ENCODE peak calls at places on chromosome 21, in five cellular contexts. T is right lobe of liver, Z is PC-3, A is IMR-90, P is mammary epithelial cell. O is an unnamed sample. For H3K36me3, the result is how much of the 10 kb centered on the place peaks cover.

GRCh38 chr21:39097981-39098380 is 85.3 kb downstream of the PSMG1 start:
- DNase-seq in T (no peak), Z (no peak), A (no peak), P (no peak), O (no peak)

GRCh38 chr21:42069327-42069726 is 1.8 kb upstream of the UMODL1 start:
- DNase-seq in T (no peak), Z (no peak), A (no peak), P (no peak), O (no peak)

GRCh38 chr21:44006017-44006624 is 6.0 kb upstream of the TRAPPC10 start:
- DNase-seq in T (no peak), Z (peak), A (peak), P (peak), O (no peak)

GRCh38 chr21:38159355-38159754 is 97.4 kb upstream of the KCNJ15 start:
- DNase-seq in T (peak), Z (peak), A (peak), P (peak), O (no peak)

GRCh38 chr21:41500354-41500753 is 7.6 kb downstream of the TMPRSS2 start:
- DNase-seq in T (no peak), Z (peak), A (no peak), P (no peak), O (no peak)

GRCh38 chr21:39317134-39318090 is 4.0 kb upstream of the BRWD1 start:
- DNase-seq in T (no peak), Z (peak), A (no peak), P (no peak), O (no peak)

GRCh38 chr21:35850542-35851103 is 209.7 kb downstream of the SETD4 start:
- DNase-seq in T (no peak), Z (no peak), A (no peak), P (no peak), O (no peak)

GRCh38 chr21:16241500-16241963 is 511.8 kb downstream of the USP25 start:
- DNase-seq in T (no peak), Z (no peak), A (no peak), P (no peak), O (no peak)

GRCh38 chr21:38784458-38785266 is 21.1 kb upstream of the ETS2 start:
- DNase-seq in T (no peak), Z (no peak), A (no peak), P (no peak), O (no peak)

GRCh38 chr21:25457411-25457810 is 149.9 kb downstream of the MRPL39 start:
- DNase-seq in T (no peak), Z (peak), A (peak), P (peak), O (no peak)

GRCh38 chr21:39057121-39057520 is 126.1 kb downstream of the PSMG1 start:
- DNase-seq in T (no peak), Z (no peak), A (no peak), P (no peak), O (no peak)

GRCh38 chr21:44267655-44268142 is 6.0 kb upstream of the DNMT3L start:
- DNase-seq in T (no peak), Z (peak), A (no peak), P (no peak), O (no peak)

GRCh38 chr21:17270234-17270633 is 242.6 kb upstream of the CXADR start:
- DNase-seq in T (no peak), Z (peak), A (peak), P (peak), O (no peak)

GRCh38 chr21:15276243-15276642 is 211.4 kb upstream of the NRIP1 start:
- DNase-seq in T (no peak), Z (no peak), A (no peak), P (no peak), O (no peak)

GRCh38 chr21:39055167-39055767 is 128.0 kb downstream of the PSMG1 start:
- DNase-seq in T (no peak), Z (no peak), A (no peak), P (no peak), O (no peak)

GRCh38 chr21:36910581-36911307 is 55.7 kb downstream of the HLCS start:
- DNase-seq in T (no peak), Z (peak), A (peak), P (no peak), O (no peak)

GRCh38 chr21:30990514-30991304 is 47.6 kb downstream of the KRTAP19-8 start:
- DNase-seq in T (no peak), Z (peak), A (no peak), P (no peak), O (no peak)

GRCh38 chr21:41640756-41641509 is 125.9 kb downstream of the RIPK4 start:
- DNase-seq in T (no peak), Z (peak), A (peak), P (peak), O (no peak)

GRCh38 chr21:45054927-45055612 is 19.3 kb upstream of the ADARB1 start:
- DNase-seq in T (no peak), Z (no peak), A (no peak), P (no peak), O (no peak)

GRCh38 chr21:40668535-40669275 is 178.3 kb downstream of the DSCAM start:
- DNase-seq in T (no peak), Z (no peak), A (no peak), P (no peak), O (no peak)

GRCh38 chr21:29217818-29218252 is 80.9 kb upstream of the BACH1 start:
- DNase-seq in T (no peak), Z (peak), A (peak), P (peak), O (no peak)

GRCh38 chr21:23016617-23017016 is 2018.4 kb downstream of the NCAM2 start:
- DNase-seq in T (no peak), Z (peak), A (no peak), P (no peak), O (no peak)

GRCh38 chr21:17828223-17828622 is 9.1 kb upstream of the C21orf91 start:
- DNase-seq in T (no peak), Z (no peak), A (peak), P (peak), O (no peak)

GRCh38 chr21:28671549-28672195 is 321.0 kb downstream of the LTN1 start:
- DNase-seq in T (no peak), Z (peak), A (no peak), P (no peak), O (no peak)

GRCh38 chr21:26874347-26874746 is 29.1 kb upstream of the ADAMTS1 start:
- DNase-seq in T (no peak), Z (no peak), A (no peak), P (no peak), O (no peak)
- H3K36me3 ChIP-seq in T (under half), Z (under half), A (under half), P (under half), O (under half)

GRCh38 chr21:46340998-46341397 is 17.0 kb downstream of the PCNT start:
- DNase-seq in T (no peak), Z (no peak), A (no peak), P (no peak), O (peak)

GRCh38 chr21:46347203-46347550 is 23.2 kb downstream of the PCNT start:
- DNase-seq in T (no peak), Z (no peak), A (no peak), P (no peak), O (no peak)

GRCh38 chr21:46345861-46346260 is 21.9 kb downstream of the PCNT start:
- DNase-seq in T (no peak), Z (no peak), A (no peak), P (no peak), O (no peak)

GRCh38 chr21:46346296-46347202 is 22.6 kb downstream of the PCNT start:
- DNase-seq in T (no peak), Z (no peak), A (no peak), P (no peak), O (no peak)

GRCh38 chr21:46344219-46344915 is 20.4 kb downstream of the PCNT start:
- DNase-seq in T (no peak), Z (no peak), A (no peak), P (no peak), O (no peak)
- H3K36me3 ChIP-seq in T (under half), Z (under half), A (under half), P (under half), O (half or more)

GRCh38 chr21:34801519-34802132 is 132.8 kb downstream of the CLIC6 start:
- DNase-seq in T (no peak), Z (peak), A (no peak), P (no peak), O (no peak)

GRCh38 chr21:34802180-34802899 is 133.5 kb downstream of the CLIC6 start:
- DNase-seq in T (no peak), Z (no peak), A (no peak), P (peak), O (no peak)

GRCh38 chr21:34805157-34805556 is 136.4 kb downstream of the CLIC6 start:
- DNase-seq in T (no peak), Z (no peak), A (no peak), P (no peak), O (no peak)

GRCh38 chr21:34806423-34806822 is 137.6 kb downstream of the CLIC6 start:
- DNase-seq in T (no peak), Z (no peak), A (no peak), P (no peak), O (no peak)

DNA sequence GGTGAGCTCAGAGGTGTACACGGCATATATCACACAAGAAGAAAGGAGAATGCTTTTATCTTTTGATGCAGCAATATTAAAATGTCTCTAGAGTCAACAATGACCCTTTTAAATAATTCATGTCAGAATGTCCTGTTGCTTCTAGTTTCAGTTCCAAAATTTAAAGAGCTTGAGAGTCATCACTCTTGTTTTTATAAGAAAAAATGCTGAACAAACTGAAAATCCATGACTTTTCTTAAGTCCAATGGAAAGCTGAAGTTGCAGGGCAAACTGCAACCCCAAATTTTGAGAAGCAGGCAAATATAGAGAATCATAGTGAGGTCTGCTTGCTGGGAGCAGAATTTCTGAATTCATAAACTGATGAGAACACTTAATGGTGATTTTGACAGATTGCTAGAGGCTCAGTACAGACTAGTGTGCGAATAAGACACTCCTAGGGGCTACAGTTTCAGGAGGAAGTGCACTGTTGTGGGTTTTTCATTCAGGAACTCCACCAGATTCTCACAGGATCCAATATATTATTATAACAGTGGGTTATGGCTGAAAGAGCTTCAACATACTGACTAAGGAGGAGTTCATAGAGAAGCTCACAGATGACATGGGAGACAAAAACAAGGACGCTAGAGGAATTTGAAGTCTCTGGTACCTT is 135.1 kb downstream of the CLIC6 start:
- DNase-seq in T (no peak), Z (no peak), A (no peak), P (no peak), O (no peak)
- H3K36me3 ChIP-seq in T (under half), Z (half or more), A (under half), P (under half), O (under half)

DNA sequence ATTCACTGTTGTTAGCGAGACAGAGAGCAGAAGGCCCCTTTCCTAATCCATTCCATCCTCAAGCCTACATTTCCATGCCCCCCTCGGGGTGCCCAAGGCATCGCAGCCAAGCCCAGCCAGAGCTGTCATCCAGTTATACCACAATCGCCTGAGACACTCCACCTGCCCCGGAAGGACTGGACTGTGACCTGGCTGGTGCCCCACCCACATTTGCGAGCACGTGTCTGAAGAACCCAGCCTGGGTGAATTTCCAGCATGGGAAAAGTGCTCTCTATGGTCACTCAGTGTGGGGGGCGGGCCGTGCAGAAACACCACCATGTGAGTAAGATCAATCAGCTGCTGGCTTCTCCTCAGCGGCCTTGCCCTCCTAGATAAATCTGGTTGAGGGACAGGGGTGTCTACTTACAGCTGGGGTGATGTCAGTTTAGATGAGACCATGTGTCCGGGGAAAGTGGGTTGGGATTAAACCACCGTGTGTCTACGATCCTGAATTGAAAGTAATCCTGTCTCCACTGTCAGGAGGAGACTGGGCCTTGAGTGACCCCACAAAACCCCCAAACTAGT is 44.8 kb downstream of the URB1 start:
- DNase-seq in T (no peak), Z (no peak), A (no peak), P (no peak), O (no peak)
- H3K36me3 ChIP-seq in T (under half), Z (half or more), A (half or more), P (half or more), O (under half)

DNA sequence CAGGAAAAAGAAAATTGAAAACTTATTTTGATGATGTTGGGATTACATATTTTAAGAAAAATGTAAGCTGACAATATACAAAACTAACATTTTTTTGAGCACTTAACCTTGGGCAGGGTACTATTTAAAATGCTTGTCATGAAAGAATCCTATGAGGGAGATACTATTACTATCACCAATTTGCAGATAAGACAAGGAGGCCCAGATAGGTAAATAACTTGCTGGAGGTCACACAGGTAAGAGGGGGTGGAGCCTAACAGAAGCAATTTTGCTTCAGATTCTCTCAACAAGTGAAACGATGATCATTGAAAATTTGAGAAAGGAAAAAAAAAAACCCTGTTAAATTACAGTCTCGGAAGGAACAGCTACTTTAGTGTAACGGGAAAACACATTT is 1.2 kb downstream of the GART start:
- DNase-seq in T (no peak), Z (no peak), A (no peak), P (no peak), O (no peak)
- H3K36me3 ChIP-seq in T (under half), Z (under half), A (under half), P (under half), O (under half)

GRCh38 chr21:33261635-33262034 is 4.5 kb upstream of the IL10RB start:
- DNase-seq in T (no peak), Z (no peak), A (peak), P (no peak), O (peak)

GRCh38 chr21:33259428-33259827 is 6.7 kb upstream of the IL10RB start:
- DNase-seq in T (no peak), Z (peak), A (peak), P (peak), O (no peak)

GRCh38 chr21:33258475-33258874 is 7.7 kb upstream of the IL10RB start:
- DNase-seq in T (no peak), Z (no peak), A (no peak), P (no peak), O (no peak)

GRCh38 chr21:33257404-33257803 is 8.8 kb upstream of the IL10RB start:
- DNase-seq in T (no peak), Z (no peak), A (no peak), P (no peak), O (no peak)

DNA sequence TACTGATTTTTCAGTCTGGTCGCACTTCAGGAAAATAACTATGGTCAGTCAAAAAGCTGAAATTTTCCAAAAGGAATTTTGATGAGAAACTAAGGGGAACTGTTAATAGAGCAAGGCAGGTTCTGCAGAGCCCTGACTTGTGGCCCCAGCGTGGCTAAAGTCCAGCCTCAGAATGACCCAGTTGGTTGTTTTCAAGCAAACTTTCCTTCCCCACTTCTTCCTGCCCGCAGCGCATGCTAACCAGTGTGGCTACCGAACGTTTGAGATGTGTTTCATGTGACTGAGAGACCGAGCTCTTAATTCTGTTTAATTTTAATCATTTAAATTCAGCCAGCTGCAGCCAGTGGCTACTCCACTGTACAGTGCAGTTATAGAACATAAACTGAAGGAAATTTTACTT is 6.2 kb upstream of the IL10RB start:
- DNase-seq in T (peak), Z (no peak), A (no peak), P (no peak), O (no peak)
- H3K36me3 ChIP-seq in T (under half), Z (under half), A (under half), P (under half), O (half or more)

GRCh38 chr21:46555678-46556077 is 49.2 kb downstream of the S100B start:
- DNase-seq in T (no peak), Z (no peak), A (no peak), P (no peak), O (no peak)
- H3K36me3 ChIP-seq in T (under half), Z (under half), A (half or more), P (under half), O (half or more)

DNA sequence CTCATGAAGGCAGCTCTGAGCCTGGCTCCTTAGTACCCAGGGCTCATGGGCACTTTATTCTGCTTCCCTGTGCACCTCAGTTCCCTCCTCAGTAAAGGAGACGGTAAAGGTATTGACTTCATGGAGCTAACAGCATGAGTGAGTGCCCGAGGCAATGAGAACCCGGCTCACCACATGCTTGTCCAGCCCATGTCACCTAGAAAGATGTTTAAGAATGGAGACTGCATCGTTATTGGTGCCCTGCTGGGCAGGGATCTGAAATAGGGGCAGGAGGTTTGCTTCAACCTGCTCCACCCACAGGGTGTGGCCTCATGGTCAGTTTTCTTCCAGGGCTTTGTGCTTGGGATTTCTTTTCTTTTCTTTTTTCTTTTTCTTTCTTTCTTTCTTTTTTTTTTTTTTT is 7.0 kb upstream of the KCNE1 start:
- DNase-seq in T (no peak), Z (no peak), A (no peak), P (no peak), O (no peak)
- H3K36me3 ChIP-seq in T (under half), Z (under half), A (half or more), P (under half), O (under half)

O was measured in left lung.